ENCODE peak calls at places on chromosomes 7 and 10, in seven cellular contexts. H is tibial artery, S is astrocyte of the spinal cord, Q is MM.1S, L is GM12878, I is BJ, D is left ventricle myocardium inferior. K is an unnamed sample.

GRCh38 chr7:15720849-15721471 is 34.5 kb upstream of the MEOX2 start:
- DNase-seq in Q (peak; percentile 52), L (no peak), I (no peak), S (peak; percentile 64), H (no peak), D (no peak), K (peak; percentile 68)

GRCh38 chr10:25805986-25806385 is 128.0 kb upstream of the MYO3A start:
- DNase-seq in Q (no peak), D (no peak), I (no peak), S (no peak), H (no peak), L (no peak), K (no peak)

GRCh38 chr10:13536674-13537366 is 8.0 kb upstream of the BEND7 start:
- DNase-seq in Q (peak; percentile 25), H (no peak), D (peak; percentile 34), L (peak; percentile 16), S (peak; percentile 35), I (no peak), K (peak; percentile 55)

GRCh38 chr10:104330168-104331117 is 7.8 kb downstream of the ITPRIP start:
- DNase-seq in L (no peak), Q (no peak), I (peak; percentile 95), D (no peak), S (peak; percentile 83), H (peak; percentile 90), K (peak; percentile 84)

GRCh38 chr7:141949068-141949467 is 2.3 kb upstream of the CLEC5A start:
- DNase-seq in H (no peak), Q (no peak), L (no peak), I (no peak), D (no peak), S (no peak), K (no peak)

GRCh38 chr10:99888623-99889022 is 106.2 kb downstream of the ABCC2 start:
- DNase-seq in L (no peak), S (peak; percentile 55), H (no peak), Q (no peak), D (no peak), I (no peak), K (no peak)

GRCh38 chr10:9342865-9343450 is 1288.5 kb downstream of the GATA3 start:
- DNase-seq in S (peak; percentile 41), D (no peak), I (no peak), H (no peak), Q (peak; percentile 53), L (no peak), K (peak; percentile 53)

GRCh38 chr7:147700702-147701101 is 889.9 kb upstream of the C7orf33 start:
- DNase-seq in Q (no peak), D (no peak), L (no peak), H (no peak), I (no peak), S (peak; percentile 40), K (no peak)

GRCh38 chr10:78255796-78256638 is 222.4 kb downstream of the RPS24 start:
- DNase-seq in Q (no peak), H (peak; percentile 90), D (no peak), L (no peak), S (peak; percentile 95), I (peak; percentile 94), K (peak; percentile 90)

GRCh38 chr7:69764071-69764470 is 165.8 kb downstream of the AUTS2 start:
- DNase-seq in Q (no peak), S (no peak), D (no peak), H (no peak), L (no peak), I (no peak), K (no peak)

GRCh38 chr7:130114776-130115175 is 44.4 kb downstream of the KLHDC10 start:
- DNase-seq in H (no peak), Q (no peak), L (no peak), D (no peak), S (no peak), I (no peak), K (peak; percentile 88)

GRCh38 chr10:1526427-1527055 is 210.8 kb downstream of the ADARB2 start:
- DNase-seq in L (no peak), H (peak; percentile 33), S (no peak), Q (no peak), D (no peak), I (no peak), K (no peak)

GRCh38 chr7:35386816-35387429 is 133.0 kb upstream of the TBX20 start:
- DNase-seq in L (no peak), Q (no peak), H (no peak), S (no peak), I (no peak), D (peak; percentile 33), K (no peak)

GRCh38 chr10:7408494-7409044 is 2.3 kb downstream of the SFMBT2 start:
- DNase-seq in D (peak; percentile 75), H (peak; percentile 73), L (no peak), S (peak; percentile 41), I (no peak), Q (peak; percentile 31), K (no peak)

GRCh38 chr10:93876391-93876790 is 17.4 kb upstream of the SLC35G1 start:
- DNase-seq in S (no peak), D (no peak), I (no peak), Q (no peak), L (no peak), H (no peak), K (no peak)

GRCh38 chr10:17003151-17003550 is 126.5 kb downstream of the CUBN start:
- DNase-seq in L (no peak), H (no peak), S (peak; percentile 95), Q (no peak), D (no peak), I (no peak), K (no peak)

GRCh38 chr10:124459395-124459794 is 2.2 kb upstream of the LHPP start:
- DNase-seq in Q (no peak), L (no peak), I (no peak), H (no peak), S (no peak), D (no peak), K (peak; percentile 34)

GRCh38 chr10:124464028-124464751 is 2.6 kb downstream of the LHPP start:
- DNase-seq in Q (no peak), I (no peak), D (no peak), L (no peak), S (no peak), H (no peak), K (no peak)

GRCh38 chr10:124462348-124462695 is 699 bp downstream of the LHPP start:
- DNase-seq in H (no peak), S (no peak), I (no peak), L (no peak), D (no peak), Q (no peak), K (no peak)

GRCh38 chr10:124460144-124460543 is 1.5 kb upstream of the LHPP start:
- DNase-seq in L (no peak), I (no peak), S (no peak), H (no peak), Q (no peak), D (no peak), K (no peak)

DNA sequence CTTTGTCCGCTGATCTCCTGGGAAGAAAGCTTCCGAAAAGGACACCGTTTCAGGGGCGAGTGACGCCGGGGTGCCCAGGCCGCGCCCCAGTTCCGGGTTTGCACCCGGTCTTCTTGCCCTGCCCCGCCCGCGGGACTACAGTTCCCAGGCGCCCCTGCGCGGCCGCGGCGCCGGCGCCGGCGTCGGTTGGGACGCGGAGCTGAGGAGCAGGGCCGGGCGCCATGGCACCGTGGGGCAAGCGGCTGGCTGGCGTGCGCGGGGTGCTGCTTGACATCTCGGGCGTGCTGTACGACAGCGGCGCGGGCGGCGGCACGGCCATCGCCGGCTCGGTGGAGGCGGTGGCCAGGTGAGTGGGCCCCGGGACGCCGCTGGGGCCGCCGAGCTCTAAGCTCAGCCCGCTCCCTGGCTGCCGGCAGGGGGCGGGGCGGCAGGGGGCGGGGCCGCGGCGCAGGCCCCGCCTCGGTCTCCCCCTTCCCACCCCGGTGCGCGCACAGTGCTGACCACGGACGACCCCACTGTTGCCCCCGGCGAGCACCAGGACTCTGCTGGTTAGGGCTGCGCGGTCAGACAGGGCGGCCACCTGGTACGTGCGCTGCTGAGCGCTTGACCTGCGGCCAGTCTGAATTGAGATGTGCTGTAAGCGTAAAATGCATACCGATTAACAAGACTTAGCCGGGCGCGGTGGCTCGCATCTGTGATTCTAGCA is at the start of gene LHPP:
- DNase-seq in L (peak; percentile 32), H (peak; percentile 90), I (peak; percentile 18), Q (peak; percentile 86), S (peak; percentile 75), D (peak; percentile 86), K (peak; percentile 84)
- TF ChIP-seq CTCF in L (peak; percentile 26), H (peak; percentile 50), I (no peak), Q (peak; percentile 5), S (peak; percentile 22), D (peak; percentile 76), K (no peak)

GRCh38 chr7:157551325-157552070 is 214.7 kb downstream of the DNAJB6 start:
- DNase-seq in Q (no peak), S (no peak), I (no peak), L (no peak), D (no peak), H (peak; percentile 39), K (no peak)

GRCh38 chr7:157552295-157552993 is 215.6 kb downstream of the DNAJB6 start:
- DNase-seq in S (no peak), I (no peak), H (peak; percentile 29), Q (no peak), L (no peak), D (no peak), K (no peak)

GRCh38 chr7:157549612-157550299 is 213.0 kb downstream of the DNAJB6 start:
- DNase-seq in H (peak; percentile 38), S (no peak), D (no peak), Q (no peak), I (no peak), L (no peak), K (no peak)

GRCh38 chr7:157548691-157549265 is 212.0 kb downstream of the DNAJB6 start:
- DNase-seq in Q (no peak), H (peak; percentile 41), D (no peak), S (no peak), I (no peak), L (no peak), K (no peak)

GRCh38 chr7:157550300-157551275 is 213.8 kb downstream of the DNAJB6 start:
- DNase-seq in I (no peak), D (no peak), S (no peak), H (peak; percentile 44), Q (no peak), L (no peak), K (no peak)
- H3K4me3 ChIP-seq in I (no peak overlapping the region), D (no peak overlapping the region), S (no peak overlapping the region), H (no peak overlapping the region), Q (no peak overlapping the region), L (no peak overlapping the region), K (no peak overlapping the region)

GRCh38 chr10:70106958-70107791 is 25.4 kb downstream of the AIFM2 start:
- DNase-seq in I (no peak), D (no peak), H (no peak), S (no peak), Q (no peak), L (peak; percentile 80), K (no peak)
- TF ChIP-seq CTCF in I (peak; percentile 45), D (peak; percentile 38), H (peak; percentile 24), S (peak; percentile 62), Q (peak; percentile 44), L (peak; percentile 62), K (peak; percentile 41)

DNA sequence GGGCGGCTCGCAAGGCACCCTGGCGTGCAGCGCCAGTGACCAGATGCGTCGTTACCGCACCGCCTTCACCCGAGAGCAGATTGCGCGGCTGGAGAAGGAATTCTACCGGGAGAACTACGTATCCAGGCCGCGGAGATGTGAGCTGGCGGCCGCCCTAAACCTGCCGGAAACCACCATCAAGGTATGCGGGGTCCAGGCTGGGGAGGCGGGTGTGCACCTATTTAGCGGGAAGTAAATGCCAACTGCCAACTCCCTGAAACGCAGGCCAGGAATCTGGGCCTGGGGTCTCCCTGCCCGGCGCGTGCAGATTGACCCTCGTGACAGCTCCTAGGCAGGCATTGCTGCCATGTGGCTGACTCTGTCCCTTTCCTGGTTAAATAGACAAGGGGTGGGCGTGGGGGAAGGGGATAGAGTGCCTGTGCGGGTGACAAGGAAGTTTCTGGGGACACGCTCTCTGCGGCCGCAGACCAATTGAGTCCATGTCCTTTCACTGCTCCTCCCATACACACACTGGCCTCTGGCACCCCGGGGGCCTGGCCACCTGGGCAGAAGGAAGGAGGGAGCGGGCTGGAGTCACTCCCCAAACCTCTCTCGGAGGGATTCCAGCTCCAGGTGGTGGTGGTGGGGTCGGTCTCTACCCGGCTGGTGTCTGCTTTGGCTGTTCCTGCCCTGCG is 2.7 kb downstream of the EVX1 start:
- DNase-seq in D (no peak), S (no peak), Q (no peak), H (no peak), I (no peak), L (no peak), K (no peak)
- H3K4me3 ChIP-seq in D (peak overlapping the region; percentile 52), S (no peak overlapping the region), Q (no peak overlapping the region), H (peak overlapping the region; percentile 37), I (no peak overlapping the region), L (no peak overlapping the region), K (no peak overlapping the region)

K was measured in epithelial cell of esophagus.